ENCODE peak calls at places on chromosomes 16 and 17, in four cellular contexts. I, V, G and M are unnamed samples.

GRCh38 chr16:66696669-66697630 is at the start of gene CMTM4:
- DNase-seq in I (peak), V (peak), G (peak), M (peak)

GRCh38 chr16:8949536-8950418 is 13.9 kb downstream of the USP7 start:
- DNase-seq in I (no peak), V (no peak), G (no peak), M (no peak)

GRCh38 chr16:18800674-18801196 is 614 bp downstream of the ARL6IP1 start:
- DNase-seq in I (no peak), V (no peak), G (no peak), M (peak)

GRCh38 chr16:57938936-57939871 is 31.7 kb downstream of the CNGB1 start:
- DNase-seq in I (no peak), V (peak), G (no peak), M (no peak)

GRCh38 chr16:66660422-66661209 is 35.9 kb downstream of the CMTM4 start:
- DNase-seq in I (no peak), V (no peak), G (peak), M (peak)

GRCh38 chr16:57955572-57955971 is 15.4 kb downstream of the CNGB1 start:
- DNase-seq in I (no peak), V (no peak), G (no peak), M (no peak)

GRCh38 chr17:6070280-6070894 is at the start of gene WSCD1:
- DNase-seq in I (peak), V (no peak), G (peak), M (peak)

GRCh38 chr16:27795992-27796614 is 246.2 kb downstream of the KATNIP start:
- DNase-seq in I (peak), V (peak), G (peak), M (peak)

GRCh38 chr17:37465058-37465616 is 24.6 kb upstream of the DUSP14 start:
- DNase-seq in I (no peak), V (no peak), G (no peak), M (no peak)

GRCh38 chr16:84314373-84314772 is 19.7 kb downstream of the WFDC1 start:
- DNase-seq in I (no peak), V (no peak), G (no peak), M (no peak)

GRCh38 chr17:49016775-49017463 is 19.7 kb downstream of the IGF2BP1 start:
- DNase-seq in I (peak), V (peak), G (no peak), M (no peak)

GRCh38 chr16:56697456-56698155 is 15.3 kb downstream of the MT1X start:
- DNase-seq in I (no peak), V (no peak), G (no peak), M (no peak)

GRCh38 chr16:57044931-57045693 is 47.3 kb upstream of the CPNE2 start:
- DNase-seq in I (no peak), V (no peak), G (no peak), M (no peak)

GRCh38 chr16:6891486-6891885 is 441.2 kb upstream of the RBFOX1 start:
- DNase-seq in I (no peak), V (no peak), G (no peak), M (no peak)

GRCh38 chr17:44097110-44097810 is 26.2 kb downstream of the HDAC5 start:
- DNase-seq in I (no peak), V (no peak), G (no peak), M (no peak)

GRCh38 chr17:72725432-72726068 is 366.9 kb downstream of the SLC39A11 start:
- DNase-seq in I (peak), V (peak), G (peak), M (peak)

GRCh38 chr16:75000481-75001081 is 1.8 kb downstream of the ZNRF1 start:
- DNase-seq in I (no peak), V (no peak), G (no peak), M (no peak)

GRCh38 chr17:74392848-74393247 is 25.5 kb downstream of the GPR142 start:
- DNase-seq in I (peak), V (no peak), G (no peak), M (no peak)

GRCh38 chr17:4743216-4743615 is 3.5 kb upstream of the CXCL16 start:
- DNase-seq in I (no peak), V (no peak), G (no peak), M (no peak)

GRCh38 chr17:30958187-30958586 is 12.7 kb upstream of the RNF135 start:
- DNase-seq in I (no peak), V (no peak), G (no peak), M (no peak)

GRCh38 chr17:47649972-47650524 is 329 bp downstream of the KPNB1 start:
- DNase-seq in I (no peak), V (no peak), G (no peak), M (no peak)

GRCh38 chr16:86126891-86127290 is 227.9 kb downstream of the IRF8 start:
- DNase-seq in I (no peak), V (no peak), G (no peak), M (no peak)

GRCh38 chr17:69314246-69315030 is 12.5 kb downstream of the ABCA5 start:
- DNase-seq in I (no peak), V (no peak), G (no peak), M (peak)
- TF ChIP-seq SP1 in I (no peak), V (no peak), G (no peak), M (no peak)

GRCh38 chr16:1761751-1762150 is 9.6 kb downstream of the NME3 start:
- DNase-seq in I (no peak), V (no peak), G (no peak), M (no peak)

GRCh38 chr16:1762879-1763520 is 8.3 kb downstream of the NME3 start:
- DNase-seq in I (no peak), V (no peak), G (peak), M (no peak)

GRCh38 chr16:1760911-1761310 is 10.4 kb downstream of the NME3 start:
- DNase-seq in I (no peak), V (no peak), G (no peak), M (no peak)

GRCh38 chr16:1763521-1764511 is 7.5 kb downstream of the NME3 start:
- DNase-seq in I (peak), V (no peak), G (peak), M (peak)

DNA sequence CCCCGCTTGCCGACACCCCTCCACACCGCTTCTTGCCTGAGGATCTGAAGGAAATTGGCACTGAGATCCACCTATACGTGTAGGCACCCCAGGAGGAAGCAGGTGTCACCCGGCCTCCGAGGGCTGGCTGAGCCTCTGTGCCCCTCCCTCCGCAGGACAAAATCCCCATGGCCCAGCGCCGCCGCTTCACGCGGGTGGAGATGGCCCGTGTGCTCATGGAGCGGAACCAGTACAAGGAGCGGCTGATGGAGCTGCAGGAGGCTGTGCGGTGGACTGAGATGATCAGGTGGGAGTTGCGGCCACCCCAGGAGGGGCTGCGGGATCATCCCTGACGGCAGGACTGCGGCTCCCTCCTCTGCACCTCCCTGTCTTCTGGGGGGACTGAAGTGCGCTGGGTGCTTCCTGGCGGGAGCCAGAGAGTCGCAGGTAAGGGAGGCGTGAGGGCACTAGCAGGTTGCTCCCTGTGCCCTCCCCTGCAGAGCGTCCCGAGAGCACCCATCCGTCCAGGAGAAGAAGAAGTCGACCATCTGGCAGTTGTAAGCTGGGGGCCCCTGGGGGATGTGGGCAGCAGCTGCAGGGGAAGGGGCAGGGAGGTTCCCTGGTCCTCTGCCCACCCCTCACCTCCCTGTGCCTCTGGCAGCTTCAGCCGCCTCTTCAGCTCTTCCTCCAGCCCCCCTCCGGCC is 9.0 kb downstream of the NME3 start:
- DNase-seq in I (no peak), V (no peak), G (no peak), M (no peak)
- TF ChIP-seq SP1 in I (no peak), V (no peak), G (no peak), M (no peak)

GRCh38 chr16:50246299-50247122 is 19.8 kb upstream of the ADCY7 start:
- DNase-seq in I (peak), V (no peak), G (peak), M (peak)
- TF ChIP-seq SP1 in I (no peak), V (no peak), G (no peak), M (no peak)

DNA sequence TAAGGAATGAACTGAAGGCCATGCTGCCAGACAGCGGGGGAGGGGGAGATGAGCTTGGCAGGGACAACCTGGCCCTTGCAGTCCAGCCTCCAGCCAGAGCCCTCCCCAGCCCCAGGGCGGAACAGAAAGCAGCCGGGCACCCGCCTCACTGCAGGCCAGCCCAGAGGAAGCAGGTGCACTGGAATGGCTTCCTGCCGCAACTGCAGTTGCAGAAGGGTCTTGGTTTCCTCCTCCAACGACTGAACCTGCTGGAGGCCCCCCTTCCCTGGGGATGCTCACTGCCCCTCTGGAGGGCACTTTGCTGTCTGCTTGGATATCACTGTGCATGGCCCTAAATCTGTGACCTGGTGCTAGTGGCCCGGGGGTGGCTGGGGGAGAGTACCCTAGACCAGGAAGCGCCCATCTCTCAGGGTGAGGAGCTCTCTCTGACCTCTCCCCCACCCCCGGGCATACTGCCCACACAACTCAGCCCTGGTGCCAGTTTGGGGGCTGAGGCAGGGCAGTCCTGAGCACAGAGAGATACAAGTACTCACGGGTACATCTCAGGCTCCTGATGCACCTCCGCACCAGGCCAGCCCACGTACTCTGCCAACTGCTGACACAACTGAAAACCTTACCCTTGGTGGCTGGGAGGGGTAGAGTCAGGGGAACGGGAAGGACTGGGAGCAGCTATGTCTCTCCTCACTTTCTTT is 41.1 kb downstream of the MYO18A start:
- DNase-seq in I (no peak), V (no peak), G (no peak), M (no peak)
- TF ChIP-seq SP1 in I (no peak), V (no peak), G (no peak), M (no peak)